ENCODE peak calls at places on chromosome 17, in six cellular contexts. E, P, A, I, G and O are unnamed samples.
A peak's percentile ranks its signal among the peaks of the same experiment; 100 is the strongest.

GRCh38 chr17:77424585-77425344 is 284.0 kb downstream of the SEC14L1 start:
- DNase-seq in G (peak; percentile 49), E (no peak), A (no peak), P (no peak), I (peak; percentile 75), O (peak; percentile 69)

GRCh38 chr17:27407916-27408846 is 48.1 kb upstream of the KSR1 start:
- DNase-seq in E (no peak), A (peak; percentile 48), I (peak; percentile 24), G (no peak), P (no peak), O (no peak)

GRCh38 chr17:4068918-4069317 is 73.9 kb downstream of the ZZEF1 start:
- DNase-seq in P (no peak), A (no peak), G (no peak), I (no peak), E (no peak), O (no peak)

GRCh38 chr17:327296-327695 is 25.3 kb downstream of the RPH3AL start:
- DNase-seq in E (no peak), I (no peak), G (no peak), P (no peak), A (no peak), O (no peak)

GRCh38 chr17:62703776-62704380 is 76.4 kb downstream of the MRC2 start:
- DNase-seq in I (no peak), G (peak; percentile 91), A (peak; percentile 69), E (peak; percentile 43), P (peak; percentile 52), O (peak; percentile 96)

GRCh38 chr17:50939542-50939794 is 73.3 kb upstream of the TOB1 start:
- DNase-seq in A (no peak), P (no peak), I (no peak), G (no peak), E (no peak), O (no peak)

GRCh38 chr17:7830616-7831015 is 3.4 kb upstream of the KDM6B start:
- DNase-seq in G (no peak), E (no peak), P (no peak), A (no peak), I (no peak), O (no peak)

GRCh38 chr17:59437766-59438165 is 106.3 kb downstream of the YPEL2 start:
- DNase-seq in G (no peak), A (no peak), I (no peak), E (no peak), P (no peak), O (no peak)

GRCh38 chr17:17051791-17052461 is 9.7 kb downstream of the MPRIP start:
- DNase-seq in E (no peak), I (no peak), G (no peak), P (no peak), A (no peak), O (peak; percentile 44)

GRCh38 chr17:17851603-17852002 is 14.8 kb upstream of the SREBF1 start:
- DNase-seq in P (no peak), E (no peak), G (no peak), I (no peak), A (no peak), O (peak; percentile 46)

GRCh38 chr17:47955497-47956461 is 1.9 kb downstream of the PRR15L start:
- DNase-seq in E (no peak), I (no peak), G (no peak), A (peak; percentile 30), P (no peak), O (no peak)

GRCh38 chr17:8357910-8358309 is 18.3 kb downstream of the ODF4 start:
- DNase-seq in A (no peak), G (no peak), P (no peak), I (no peak), E (no peak), O (no peak)

GRCh38 chr17:7351665-7352558 is at the start of gene KCTD11:
- DNase-seq in A (peak; percentile 99), G (peak; percentile 90), E (peak; percentile 83), I (no peak), P (peak; percentile 59), O (peak; percentile 95)

GRCh38 chr17:78820841-78821240 is 19.8 kb downstream of the USP36 start:
- DNase-seq in I (no peak), G (no peak), A (no peak), E (no peak), P (no peak), O (no peak)

GRCh38 chr17:60439501-60439900 is 17.2 kb downstream of the CHCT1 start:
- DNase-seq in E (no peak), A (peak; percentile 37), G (no peak), I (peak; percentile 13), P (no peak), O (no peak)

GRCh38 chr17:48134912-48135480 is 27.4 kb downstream of the SNX11 start:
- DNase-seq in P (no peak), E (no peak), I (no peak), G (no peak), A (no peak), O (no peak)

GRCh38 chr17:10779607-10780006 is 24.3 kb downstream of the TMEM238L start:
- DNase-seq in P (no peak), E (no peak), G (no peak), A (no peak), I (no peak), O (no peak)

GRCh38 chr17:44065668-44066203 is 735 bp downstream of the LSM12 start:
- DNase-seq in G (no peak), I (no peak), P (no peak), A (no peak), E (no peak), O (no peak)

GRCh38 chr17:5472511-5472910 is 3.7 kb upstream of the DHX33 start:
- DNase-seq in G (no peak), A (no peak), I (no peak), E (no peak), P (no peak), O (no peak)

GRCh38 chr17:58666858-58667267 is 25.0 kb downstream of the TEX14 start:
- DNase-seq in G (no peak), P (peak; percentile 42), A (no peak), I (no peak), E (no peak), O (no peak)

GRCh38 chr17:67016039-67016762 is 28.2 kb upstream of the CACNG1 start:
- DNase-seq in I (no peak), E (no peak), A (no peak), G (no peak), P (no peak), O (no peak)

GRCh38 chr17:77286641-77287431 is 146.1 kb downstream of the SEC14L1 start:
- DNase-seq in P (no peak), A (peak; percentile 98), G (no peak), E (no peak), I (no peak), O (no peak)